ENCODE peak calls at places on chromosome 1, in ten cellular contexts. O is bronchial epithelial cell; X is COR-L47; Y is lower lobe of right lung; I is HT-29; M is dorsolateral prefrontal cortex; N is stimulated activated CD4-positive, alpha-beta T cell treated with anti-CD3 and anti-CD28 coated beads, TNF-alpha, amount 100 ng/mL, for 1 hour; U is A549; R is fibroblast of gingiva; D is fibroblast of the conjunctiva. K is an unnamed sample.

GRCh38 chr1:93672069-93672468 is 9.6 kb downstream of the BCAR3 start:
- DNase-seq in O (peak), X (no peak), Y (peak), I (peak), M (no peak), N (no peak), U (peak), R (peak), D (peak), K (no peak)

GRCh38 chr1:209046935-209047334 is 536.6 kb upstream of the CAMK1G start:
- DNase-seq in O (no peak), X (no peak), Y (no peak), I (no peak), M (no peak), N (no peak), U (no peak), R (no peak), D (no peak), K (no peak)

GRCh38 chr1:156668801-156669637 is 8.2 kb downstream of the NES start:
- DNase-seq in O (no peak), X (no peak), Y (no peak), I (no peak), M (no peak), N (no peak), U (no peak), R (no peak), D (no peak), K (no peak)

GRCh38 chr1:30229960-30230359 is 493.4 kb downstream of the MATN1 start:
- DNase-seq in O (no peak), X (no peak), Y (no peak), I (no peak), M (no peak), N (no peak), U (no peak), R (no peak), D (no peak), K (no peak)

GRCh38 chr1:41419584-41420295 is 58.5 kb downstream of the FOXO6 start:
- DNase-seq in O (peak), X (no peak), Y (no peak), I (peak), M (no peak), N (no peak), U (no peak), R (no peak), D (no peak), K (no peak)

GRCh38 chr1:118989006-118989736 is 1.0 kb upstream of the TBX15 start:
- DNase-seq in O (no peak), X (no peak), Y (no peak), I (no peak), M (no peak), N (no peak), U (no peak), R (no peak), D (no peak), K (no peak)

GRCh38 chr1:36492491-36492890 is 9.8 kb upstream of the CSF3R start:
- DNase-seq in O (no peak), X (no peak), Y (no peak), I (no peak), M (no peak), N (no peak), U (no peak), R (no peak), D (no peak), K (no peak)

GRCh38 chr1:90501281-90501680 is 215.8 kb downstream of the BARHL2 start:
- DNase-seq in O (no peak), X (no peak), Y (no peak), I (no peak), M (no peak), N (no peak), U (no peak), R (no peak), D (no peak), K (no peak)

GRCh38 chr1:87421809-87422208 is 93.1 kb downstream of the LMO4 start:
- DNase-seq in O (no peak), X (no peak), Y (no peak), I (no peak), M (no peak), N (no peak), U (no peak), R (no peak), D (no peak), K (no peak)

GRCh38 chr1:119285482-119285881 is 83.1 kb upstream of the HAO2 start:
- DNase-seq in O (peak), X (no peak), Y (no peak), I (no peak), M (no peak), N (no peak), U (peak), R (peak), D (peak), K (no peak)

GRCh38 chr1:169874229-169874628 is 19.5 kb downstream of the SCYL3 start:
- DNase-seq in O (peak), X (no peak), Y (no peak), I (no peak), M (no peak), N (no peak), U (no peak), R (peak), D (peak), K (no peak)

K was measured in SK-MEL-5.